ENCODE peak calls at places on chromosome 6, in four cellular contexts. N, H, Z and R are unnamed samples.

GRCh38 chr6:166678426-166678825 is 51.4 kb upstream of the RPS6KA2 start:
- DNase-seq in H (peak), Z (no peak), N (no peak), R (peak)

GRCh38 chr6:80197474-80197873 is 91.0 kb downstream of the BCKDHB start:
- DNase-seq in H (no peak), N (no peak), Z (no peak), R (peak)

GRCh38 chr6:161748535-161749386 is 474.9 kb upstream of the AGPAT4 start:
- DNase-seq in N (no peak), Z (peak), H (peak), R (peak)

GRCh38 chr6:12911387-12911960 is 194.9 kb downstream of the PHACTR1 start:
- DNase-seq in N (no peak), H (peak), Z (no peak), R (peak)

GRCh38 chr6:3023663-3024483 is 24.2 kb downstream of the NQO2 start:
- DNase-seq in N (peak), H (peak), Z (peak), R (peak)

GRCh38 chr6:35385457-35386202 is 43.3 kb downstream of the PPARD start:
- DNase-seq in H (no peak), N (peak), Z (no peak), R (peak)

GRCh38 chr6:13098808-13099570 is 229.3 kb downstream of the TBC1D7 start:
- DNase-seq in N (no peak), H (no peak), Z (no peak), R (peak)

GRCh38 chr6:118704911-118705310 is 53.5 kb upstream of the CEP85L start:
- DNase-seq in Z (no peak), N (no peak), H (no peak), R (no peak)

GRCh38 chr6:91822581-91822980 is 1235.7 kb upstream of the MAP3K7 start:
- DNase-seq in H (no peak), Z (no peak), N (no peak), R (no peak)

GRCh38 chr6:156634971-156635371 is 142.2 kb upstream of the ARID1B start:
- DNase-seq in Z (no peak), N (no peak), H (no peak), R (no peak)